ENCODE peak calls at places on chromosome 1, in six cellular contexts. P, O, R, B, W and U are unnamed samples. For H3K79me2, the result is how much of the 10 kb centered on the place peaks cover.

GRCh38 chr1:197285526-197286217 is 17.6 kb downstream of the CRB1 start:
- DNase-seq in P (no peak), O (no peak), R (no peak), B (no peak), W (no peak), U (no peak)

GRCh38 chr1:209614906-209615305 is 31.4 kb downstream of the CAMK1G start:
- DNase-seq in P (no peak), O (no peak), R (no peak), B (no peak), W (no peak), U (no peak)

GRCh38 chr1:210092366-210092765 is 140.2 kb upstream of the SERTAD4 start:
- DNase-seq in P (no peak), O (no peak), R (no peak), B (no peak), W (no peak), U (peak)

GRCh38 chr1:99282536-99282935 is 18.2 kb downstream of the PLPPR4 start:
- DNase-seq in P (no peak), O (no peak), R (no peak), B (no peak), W (no peak), U (no peak)

GRCh38 chr1:63317007-63317813 is 5.2 kb upstream of the FOXD3 start:
- DNase-seq in P (no peak), O (peak), R (peak), B (peak), W (peak), U (peak)

GRCh38 chr1:230833511-230833910 is 34.8 kb downstream of the C1orf198 start:
- DNase-seq in P (no peak), O (no peak), R (no peak), B (no peak), W (no peak), U (no peak)

GRCh38 chr1:226027861-226028260 is 28.7 kb upstream of the SDE2 start:
- DNase-seq in P (no peak), O (no peak), R (no peak), B (no peak), W (no peak), U (no peak)

GRCh38 chr1:8259498-8260290 is 58.2 kb upstream of the SLC45A1 start:
- DNase-seq in P (no peak), O (peak), R (no peak), B (no peak), W (no peak), U (peak)

GRCh38 chr1:26861286-26861701 is 1.7 kb upstream of the SFN start:
- DNase-seq in P (no peak), O (peak), R (no peak), B (no peak), W (peak), U (peak)

GRCh38 chr1:94302960-94303359 is 65.6 kb upstream of the ARHGAP29 start:
- DNase-seq in P (no peak), O (no peak), R (no peak), B (no peak), W (no peak), U (no peak)

GRCh38 chr1:175918364-175918801 is 175.0 kb upstream of the TNR start:
- DNase-seq in P (no peak), O (no peak), R (no peak), B (no peak), W (no peak), U (no peak)

GRCh38 chr1:4422496-4423289 is 231.7 kb upstream of the AJAP1 start:
- DNase-seq in P (no peak), O (no peak), R (peak), B (peak), W (peak), U (no peak)

GRCh38 chr1:66916320-66916719 is 8.3 kb downstream of the DNAI4 start:
- DNase-seq in P (no peak), O (no peak), R (peak), B (no peak), W (no peak), U (no peak)

GRCh38 chr1:156767879-156768608 is 709 bp downstream of the PRCC start:
- DNase-seq in P (no peak), O (no peak), R (peak), B (peak), W (peak), U (no peak)

GRCh38 chr1:109807398-109807795 is 43.7 kb upstream of the EPS8L3 start:
- DNase-seq in P (no peak), O (no peak), R (no peak), B (no peak), W (no peak), U (no peak)

GRCh38 chr1:151006331-151007052 is at the start of gene MINDY1:
- DNase-seq in P (peak), O (peak), R (peak), B (peak), W (peak), U (peak)

GRCh38 chr1:174799136-174799479 is 200.6 kb upstream of the CACYBP start:
- DNase-seq in P (no peak), O (no peak), R (no peak), B (no peak), W (no peak), U (no peak)

GRCh38 chr1:238485062-238485905 is 594.6 kb upstream of the ZP4 start:
- DNase-seq in P (no peak), O (peak), R (no peak), B (peak), W (peak), U (peak)

GRCh38 chr1:44154665-44155064 is 13.2 kb upstream of the KLF18 start:
- DNase-seq in P (no peak), O (no peak), R (no peak), B (no peak), W (no peak), U (peak)

GRCh38 chr1:63466759-63467158 is 56.3 kb downstream of the ITGB3BP start:
- DNase-seq in P (no peak), O (no peak), R (no peak), B (peak), W (no peak), U (no peak)

GRCh38 chr1:239387304-239388231 is 1.2 kb downstream of the CHRM3 start:
- DNase-seq in P (no peak), O (no peak), R (peak), B (peak), W (peak), U (peak)

GRCh38 chr1:246618240-246618639 is 52.0 kb downstream of the CNST start:
- DNase-seq in P (no peak), O (no peak), R (no peak), B (no peak), W (peak), U (no peak)

GRCh38 chr1:246622035-246622652 is 55.9 kb downstream of the CNST start:
- DNase-seq in P (no peak), O (no peak), R (peak), B (no peak), W (no peak), U (peak)

GRCh38 chr1:246613131-246613758 is 47.0 kb downstream of the CNST start:
- DNase-seq in P (no peak), O (no peak), R (no peak), B (no peak), W (no peak), U (no peak)

GRCh38 chr1:246617156-246617555 is 50.9 kb downstream of the CNST start:
- DNase-seq in P (no peak), O (no peak), R (no peak), B (no peak), W (no peak), U (no peak)

DNA sequence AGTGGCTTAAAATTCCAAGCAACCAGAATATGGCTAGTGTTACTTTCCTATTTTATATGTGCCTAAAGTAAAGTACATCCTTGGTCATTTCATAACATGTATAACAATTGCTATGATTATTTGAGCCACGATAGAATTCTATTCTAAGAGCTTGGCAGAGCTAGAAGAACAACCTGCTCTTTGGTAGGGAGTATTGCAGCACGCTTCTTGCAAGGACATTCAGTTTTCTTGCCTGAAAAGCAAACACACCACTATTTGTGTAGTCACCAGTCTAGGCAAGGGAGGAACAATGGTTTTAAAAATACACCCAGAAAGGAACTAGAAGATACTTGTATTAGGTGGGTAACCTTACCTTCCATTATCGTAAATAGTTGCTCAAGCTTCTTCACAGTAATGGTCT is 51.5 kb downstream of the CNST start:
- DNase-seq in P (no peak), O (no peak), R (no peak), B (no peak), W (no peak), U (no peak)
- H3K79me2 ChIP-seq in P (under half), O (half or more), R (half or more), B (under half), W (under half), U (under half)

GRCh38 chr1:21938791-21939538 is 1.9 kb upstream of the HSPG2 start:
- DNase-seq in P (no peak), O (no peak), R (no peak), B (no peak), W (no peak), U (no peak)

GRCh38 chr1:21937372-21938121 is 437 bp upstream of the HSPG2 start:
- DNase-seq in P (no peak), O (peak), R (peak), B (peak), W (peak), U (peak)

GRCh38 chr1:21940492-21940891 is 3.4 kb upstream of the HSPG2 start:
- DNase-seq in P (no peak), O (no peak), R (no peak), B (no peak), W (no peak), U (no peak)

GRCh38 chr1:21941370-21941769 is 4.3 kb upstream of the HSPG2 start:
- DNase-seq in P (no peak), O (no peak), R (no peak), B (no peak), W (no peak), U (no peak)

GRCh38 chr1:21939650-21940374 is 2.7 kb upstream of the HSPG2 start:
- DNase-seq in P (no peak), O (peak), R (peak), B (no peak), W (no peak), U (peak)
- TF ChIP-seq CTCF in P (no peak), O (peak), R (peak), B (peak), W (no peak), U (peak)

GRCh38 chr1:167957710-167958109 is 20.8 kb upstream of the MPC2 start:
- DNase-seq in P (no peak), O (no peak), R (no peak), B (no peak), W (no peak), U (peak)
- H3K79me2 ChIP-seq in P (under half), O (half or more), R (half or more), B (under half), W (half or more), U (under half)

DNA sequence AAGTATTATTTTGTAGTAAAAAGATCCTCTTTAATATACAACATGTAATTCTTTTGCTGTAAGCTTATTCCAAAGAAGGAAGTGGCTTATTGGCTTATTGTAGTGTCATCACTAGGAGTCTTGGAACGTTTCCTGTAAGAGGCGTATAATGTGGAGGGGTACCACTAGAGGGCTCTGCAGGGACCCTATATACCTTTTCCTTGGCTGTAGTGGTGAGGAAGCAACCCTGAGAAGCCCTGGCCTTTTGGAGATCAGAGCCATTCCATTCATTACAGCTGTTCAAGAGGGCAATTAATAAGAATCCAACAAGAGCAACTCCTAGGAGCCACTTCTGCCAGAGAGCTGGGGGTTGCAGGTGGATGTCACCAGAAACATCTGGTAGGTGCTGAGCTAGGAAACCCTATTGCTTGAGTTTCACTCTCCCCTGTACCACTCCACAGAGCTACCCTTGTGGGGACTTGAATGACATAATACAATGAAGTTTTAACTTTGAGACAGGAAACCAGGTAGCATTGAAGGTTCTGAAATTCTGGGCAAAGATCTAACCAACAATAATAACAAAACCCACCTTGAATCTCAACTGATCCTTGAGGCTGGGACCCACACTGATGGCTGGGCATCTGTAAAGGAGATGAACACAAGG is 160.4 kb upstream of the COA6 start:
- DNase-seq in P (peak), O (no peak), R (peak), B (peak), W (peak), U (peak)
- TF ChIP-seq CTCF in P (peak), O (peak), R (peak), B (peak), W (peak), U (peak)

GRCh38 chr1:228142616-228143203 is 2.6 kb downstream of the GUK1 start:
- DNase-seq in P (no peak), O (peak), R (no peak), B (no peak), W (no peak), U (no peak)
- H3K79me2 ChIP-seq in P (half or more), O (half or more), R (half or more), B (under half), W (under half), U (half or more)

GRCh38 chr1:59775480-59775879 is 39.3 kb upstream of the HOOK1 start:
- DNase-seq in P (no peak), O (no peak), R (no peak), B (no peak), W (no peak), U (no peak)

GRCh38 chr1:59767119-59767518 is 47.6 kb upstream of the HOOK1 start:
- DNase-seq in P (no peak), O (peak), R (no peak), B (no peak), W (no peak), U (no peak)

GRCh38 chr1:59769412-59770095 is 45.2 kb upstream of the HOOK1 start:
- DNase-seq in P (no peak), O (no peak), R (no peak), B (no peak), W (no peak), U (no peak)

GRCh38 chr1:59768752-59769411 is 45.9 kb upstream of the HOOK1 start:
- DNase-seq in P (no peak), O (no peak), R (no peak), B (no peak), W (no peak), U (no peak)

GRCh38 chr1:59771361-59771760 is 43.4 kb upstream of the HOOK1 start:
- DNase-seq in P (no peak), O (no peak), R (no peak), B (no peak), W (no peak), U (no peak)
- TF ChIP-seq CTCF in P (no peak), O (no peak), R (no peak), B (no peak), W (no peak), U (no peak)

GRCh38 chr1:84164156-84164555 is 20.1 kb downstream of the PRKACB start:
- DNase-seq in P (no peak), O (no peak), R (no peak), B (no peak), W (no peak), U (peak)

GRCh38 chr1:84168783-84169182 is 24.7 kb downstream of the PRKACB start:
- DNase-seq in P (no peak), O (no peak), R (no peak), B (no peak), W (no peak), U (no peak)

GRCh38 chr1:84165566-84165965 is 21.5 kb downstream of the PRKACB start:
- DNase-seq in P (no peak), O (no peak), R (no peak), B (no peak), W (no peak), U (no peak)

GRCh38 chr1:84164567-84165021 is 20.5 kb downstream of the PRKACB start:
- DNase-seq in P (no peak), O (no peak), R (peak), B (no peak), W (no peak), U (peak)

DNA sequence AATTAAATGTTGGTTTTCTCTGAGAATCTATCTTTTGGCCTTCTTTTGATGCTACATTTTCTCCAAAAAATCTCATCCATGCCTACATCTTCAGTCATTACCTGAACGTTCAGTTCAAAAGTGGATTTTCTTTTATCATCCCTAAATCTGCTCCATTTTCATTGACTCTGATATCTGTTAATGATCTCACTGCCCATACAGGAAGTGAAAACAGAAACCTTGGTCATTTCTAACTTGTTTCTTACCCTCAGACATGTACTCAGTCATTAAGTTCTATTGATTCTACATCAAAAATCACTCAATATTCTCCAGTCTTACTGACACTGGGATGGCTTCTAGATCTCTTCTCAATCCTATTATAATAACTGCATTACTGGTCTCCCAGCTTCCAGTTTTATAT is 22.7 kb downstream of the PRKACB start:
- DNase-seq in P (no peak), O (no peak), R (no peak), B (no peak), W (no peak), U (no peak)
- H3K79me2 ChIP-seq in P (under half), O (under half), R (under half), B (under half), W (under half), U (under half)

DNA sequence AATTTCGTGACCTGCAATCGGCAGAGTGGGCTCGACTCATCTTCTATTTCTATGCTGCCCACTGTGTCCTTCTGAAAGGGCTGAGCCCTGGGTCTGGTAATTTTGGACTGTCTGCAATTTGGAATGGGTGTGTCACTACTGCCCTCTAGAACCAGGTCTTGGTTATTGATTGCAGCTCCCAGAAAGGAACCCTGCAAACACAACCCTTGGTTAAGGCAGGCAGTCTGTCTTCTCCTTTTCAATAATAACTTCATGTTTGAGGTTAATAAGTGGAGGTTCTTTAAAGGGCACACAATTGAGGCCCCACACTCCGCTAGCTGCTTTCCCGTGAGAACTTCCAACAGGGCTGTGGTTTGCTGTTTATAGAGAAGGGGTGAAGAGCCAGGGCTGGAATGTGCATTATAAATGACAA is 79.9 kb upstream of the LYST start:
- DNase-seq in P (no peak), O (no peak), R (no peak), B (no peak), W (no peak), U (peak)
- TF ChIP-seq CTCF in P (peak), O (peak), R (peak), B (peak), W (peak), U (peak)